ENCODE peak calls at places on chromosomes 6 and 20, in six cellular contexts. Z is GM23338; P is adrenal gland; Y is CD8-positive, alpha-beta T cell; M is cardiac fibroblast; F is transverse colon. H is an unnamed sample.

GRCh38 chr6:142828030-142828429 is 116.9 kb downstream of the HIVEP2 start:
- DNase-seq in Z (no peak), P (no peak), Y (no peak), M (no peak), F (no peak), H (no peak)

GRCh38 chr6:90406142-90406794 is 109.6 kb upstream of the BACH2 start:
- DNase-seq in Z (no peak), P (no peak), Y (no peak), M (peak; percentile 52), F (no peak), H (peak; percentile 14)

GRCh38 chr20:31760457-31761240 is 21.6 kb downstream of the TPX2 start:
- DNase-seq in Z (no peak), P (no peak), Y (no peak), M (peak; percentile 77), F (no peak), H (no peak)

GRCh38 chr6:137102851-137103492 is 58.2 kb upstream of the IL20RA start:
- DNase-seq in Z (no peak), P (no peak), Y (no peak), M (no peak), F (no peak), H (no peak)

GRCh38 chr20:4894981-4895381 is 106.3 kb downstream of the SLC23A2 start:
- DNase-seq in Z (no peak), P (no peak), Y (no peak), M (no peak), F (no peak), H (no peak)

GRCh38 chr6:151452750-151453427 is 963 bp upstream of the RMND1 start:
- DNase-seq in Z (no peak), P (peak; percentile 35), Y (no peak), M (peak; percentile 36), F (peak; percentile 33), H (peak; percentile 4)

GRCh38 chr6:149820506-149820905 is 43.7 kb downstream of the LRP11 start:
- DNase-seq in Z (peak; percentile 14), P (no peak), Y (no peak), M (no peak), F (no peak), H (no peak)

GRCh38 chr6:141169419-141169818 is 963.3 kb upstream of the GJE1 start:
- DNase-seq in Z (peak; percentile 69), P (no peak), Y (no peak), M (peak; percentile 91), F (no peak), H (peak; percentile 77)

GRCh38 chr6:28424163-28424562 is 19.1 kb downstream of the ZSCAN23 start:
- DNase-seq in Z (no peak), P (no peak), Y (no peak), M (no peak), F (no peak), H (no peak)

GRCh38 chr6:136035378-136036070 is 184.0 kb downstream of the PDE7B start:
- DNase-seq in Z (no peak), P (no peak), Y (no peak), M (peak; percentile 89), F (no peak), H (no peak)

GRCh38 chr20:38854654-38855066 is 49.2 kb downstream of the PPP1R16B start:
- DNase-seq in Z (no peak), P (no peak), Y (no peak), M (no peak), F (no peak), H (no peak)

GRCh38 chr6:13698715-13699114 is 12.9 kb downstream of the RANBP9 start:
- DNase-seq in Z (peak; percentile 45), P (no peak), Y (no peak), M (no peak), F (no peak), H (no peak)

GRCh38 chr6:107517274-107517673 is 27.4 kb downstream of the SOBP start:
- DNase-seq in Z (no peak), P (no peak), Y (no peak), M (no peak), F (no peak), H (no peak)
- H3K4me3 ChIP-seq in Z (no peak overlapping the region), P (no peak overlapping the region), Y (no peak overlapping the region), M (no peak overlapping the region), F (no peak overlapping the region), H (no peak overlapping the region)

GRCh38 chr6:51936941-51937340 is 150.5 kb downstream of the PKHD1 start:
- DNase-seq in Z (no peak), P (no peak), Y (no peak), M (no peak), F (no peak), H (no peak)

GRCh38 chr6:51936536-51936935 is 150.9 kb downstream of the PKHD1 start:
- DNase-seq in Z (no peak), P (no peak), Y (no peak), M (no peak), F (no peak), H (no peak)

GRCh38 chr6:51930602-51931001 is 156.8 kb downstream of the PKHD1 start:
- DNase-seq in Z (no peak), P (no peak), Y (no peak), M (no peak), F (no peak), H (no peak)

GRCh38 chr6:51932956-51933355 is 154.5 kb downstream of the PKHD1 start:
- DNase-seq in Z (no peak), P (no peak), Y (no peak), M (no peak), F (no peak), H (no peak)

DNA sequence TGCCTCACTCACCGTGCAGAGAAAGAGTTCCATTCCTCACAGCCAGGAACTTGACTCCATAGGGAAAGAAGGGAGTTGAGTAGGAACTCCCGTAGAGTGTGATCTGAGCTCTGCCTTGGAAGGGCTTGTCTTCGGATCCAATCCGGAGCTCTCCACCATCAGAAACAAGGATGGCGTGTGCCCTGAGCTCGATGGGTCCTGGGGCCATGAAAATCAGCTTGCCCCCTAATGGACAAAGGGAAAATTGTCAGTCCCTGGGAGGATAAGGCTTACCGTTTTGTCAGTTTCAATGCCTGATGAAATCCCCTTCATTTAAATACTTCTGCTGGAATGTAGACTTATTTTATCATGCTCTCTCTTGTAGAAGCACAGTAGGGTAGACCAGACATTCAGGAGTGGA is 153.3 kb downstream of the PKHD1 start:
- DNase-seq in Z (peak; percentile 84), P (no peak), Y (no peak), M (peak; percentile 0), F (no peak), H (peak; percentile 43)
- TF ChIP-seq CTCF in Z (peak; percentile 65), P (no peak), Y (no peak), M (no peak), F (no peak), H (peak; percentile 52)

DNA sequence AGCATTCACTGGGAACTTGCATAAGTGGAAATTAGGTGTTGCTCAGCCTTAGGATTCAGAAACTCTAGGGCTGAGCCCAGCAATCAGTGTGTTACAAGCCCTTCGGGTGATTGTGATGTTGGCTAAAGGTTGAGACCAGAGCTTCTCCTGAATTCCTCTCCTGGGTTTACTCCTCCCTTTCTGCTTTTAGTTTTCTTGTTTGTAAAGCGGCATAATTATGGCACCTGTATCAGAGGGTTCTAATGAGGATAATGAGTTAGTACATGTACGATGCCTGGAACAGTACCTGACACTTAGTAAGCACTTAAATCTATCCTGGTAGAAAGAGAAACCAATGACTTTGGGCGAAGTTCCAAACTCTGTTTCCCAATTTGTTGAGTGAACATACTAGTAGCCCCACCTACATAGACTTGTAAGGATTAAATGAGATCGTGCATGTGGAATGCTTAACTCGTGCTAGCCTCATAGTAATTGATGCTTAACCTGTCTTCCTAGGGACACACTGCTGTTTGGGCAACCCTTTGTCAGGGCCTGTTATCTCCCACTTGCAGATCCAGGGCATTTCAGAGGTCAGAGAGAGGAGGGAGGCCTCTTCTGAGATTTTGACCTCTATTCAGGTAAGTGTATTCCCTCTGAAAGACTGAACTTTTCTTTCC is 937 bp upstream of the EZR start:
- DNase-seq in Z (no peak), P (no peak), Y (no peak), M (peak; percentile 46), F (no peak), H (no peak)
- H3K4me3 ChIP-seq in Z (peak overlapping the region; percentile 91), P (no peak overlapping the region), Y (peak overlapping the region; percentile 49), M (no peak overlapping the region), F (no peak overlapping the region), H (no peak overlapping the region)

GRCh38 chr6:155344341-155345006 is 30.2 kb upstream of the TFB1M start:
- DNase-seq in Z (no peak), P (no peak), Y (no peak), M (no peak), F (no peak), H (no peak)

GRCh38 chr6:155341130-155341828 is 27.0 kb upstream of the TFB1M start:
- DNase-seq in Z (no peak), P (no peak), Y (no peak), M (peak; percentile 90), F (no peak), H (no peak)

GRCh38 chr6:155335265-155335664 is 21.0 kb upstream of the TFB1M start:
- DNase-seq in Z (no peak), P (no peak), Y (no peak), M (no peak), F (no peak), H (no peak)

DNA sequence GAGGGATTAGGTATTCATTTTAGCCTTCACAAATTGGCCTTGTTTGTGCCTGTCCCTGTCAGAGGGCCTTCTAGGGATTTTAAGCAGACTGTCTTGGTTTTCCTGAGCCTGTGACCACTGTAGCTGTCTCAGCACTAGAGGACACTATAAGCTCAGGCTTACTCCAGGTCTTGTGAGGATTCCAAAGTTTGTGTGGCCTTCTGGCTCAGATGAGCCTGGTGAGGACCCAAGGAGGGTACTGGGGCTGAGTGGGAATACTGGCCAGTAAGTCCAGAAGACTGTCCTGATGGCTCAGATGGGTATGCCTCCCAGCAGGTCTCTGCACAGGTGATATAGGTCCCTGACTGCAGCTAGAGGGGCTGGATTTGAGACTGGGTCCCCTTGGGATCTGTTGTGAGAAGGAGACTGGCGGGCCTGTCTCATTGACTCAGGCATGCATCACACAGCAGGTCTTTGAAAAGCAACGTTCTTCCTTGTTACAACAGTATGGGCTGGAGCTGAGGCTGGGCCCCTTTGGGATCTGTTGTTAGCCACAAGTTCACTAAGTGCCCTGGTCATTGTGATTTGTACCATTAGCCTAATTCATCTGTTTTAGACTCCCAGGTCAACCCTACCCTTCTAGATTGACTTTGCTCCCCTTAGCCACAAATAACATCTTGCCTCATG is 26.3 kb upstream of the TFB1M start:
- DNase-seq in Z (peak; percentile 52), P (no peak), Y (no peak), M (peak; percentile 88), F (no peak), H (peak; percentile 46)
- TF ChIP-seq CTCF in Z (peak; percentile 57), P (no peak), Y (no peak), M (peak; percentile 78), F (no peak), H (peak; percentile 39)